ENCODE peak calls at places on chromosome 6, in five cellular contexts. D is transverse colon, M is NCI-H1417, C is EL, H is pulmonary artery endothelial cell. W is an unnamed sample.

GRCh38 chr6:40778186-40778585 is 191.0 kb upstream of the LRFN2 start:
- DNase-seq in D (no peak), M (no peak), C (peak; percentile 79), H (no peak), W (no peak)

GRCh38 chr6:33742837-33743236 is 3.9 kb downstream of the IP6K3 start:
- DNase-seq in D (no peak), M (no peak), C (no peak), H (no peak), W (no peak)

GRCh38 chr6:48067148-48067709 is 43.8 kb downstream of the PTCHD4 start:
- DNase-seq in D (no peak), M (peak; percentile 1), C (no peak), H (no peak), W (no peak)

GRCh38 chr6:67160820-67161219 is 1453.8 kb upstream of the EYS start:
- DNase-seq in D (no peak), M (no peak), C (no peak), H (no peak), W (no peak)

GRCh38 chr6:139883776-139884175 is 509.3 kb upstream of the CITED2 start:
- DNase-seq in D (no peak), M (no peak), C (peak; percentile 47), H (no peak), W (no peak)

GRCh38 chr6:115796829-115797228 is 263.9 kb downstream of the FRK start:
- DNase-seq in D (no peak), M (no peak), C (no peak), H (no peak), W (no peak)

GRCh38 chr6:104855507-104855906 is 4.2 kb downstream of the HACE1 start:
- DNase-seq in D (no peak), M (no peak), C (peak; percentile 59), H (no peak), W (no peak)

GRCh38 chr6:79713701-79714322 is 82.7 kb downstream of the SH3BGRL2 start:
- DNase-seq in D (peak; percentile 49), M (peak; percentile 13), C (peak; percentile 40), H (peak; percentile 22), W (peak; percentile 44)

GRCh38 chr6:170292111-170292777 is 1.4 kb upstream of the DLL1 start:
- DNase-seq in D (no peak), M (peak; percentile 64), C (no peak), H (no peak), W (no peak)

GRCh38 chr6:93454533-93454932 is 35.2 kb upstream of the EPHA7 start:
- DNase-seq in D (no peak), M (no peak), C (no peak), H (no peak), W (no peak)

GRCh38 chr6:40347571-40348011 is 239.6 kb downstream of the LRFN2 start:
- DNase-seq in D (no peak), M (no peak), C (no peak), H (no peak), W (no peak)

GRCh38 chr6:125066964-125067363 is 86.6 kb upstream of the TPD52L1 start:
- DNase-seq in D (no peak), M (no peak), C (peak; percentile 52), H (no peak), W (peak; percentile 7)

GRCh38 chr6:37047421-37047931 is 42.0 kb downstream of the FGD2 start:
- DNase-seq in D (no peak), M (no peak), C (no peak), H (no peak), W (no peak)

GRCh38 chr6:133547136-133547535 is 306.0 kb downstream of the EYA4 start:
- DNase-seq in D (no peak), M (no peak), C (no peak), H (no peak), W (no peak)

GRCh38 chr6:170243791-170244291 is 47.0 kb downstream of the DLL1 start:
- DNase-seq in D (no peak), M (peak; percentile 88), C (no peak), H (no peak), W (no peak)

GRCh38 chr6:132161283-132161682 is 210.1 kb upstream of the CCN2 start:
- DNase-seq in D (no peak), M (peak; percentile 8), C (peak; percentile 64), H (peak; percentile 33), W (no peak)

GRCh38 chr6:125745281-125746018 is 4.0 kb upstream of the HEY2 start:
- DNase-seq in D (no peak), M (no peak), C (no peak), H (no peak), W (no peak)

GRCh38 chr6:124984668-124985338 is 22.6 kb downstream of the RNF217 start:
- DNase-seq in D (no peak), M (no peak), C (peak; percentile 56), H (no peak), W (no peak)

GRCh38 chr6:90374201-90374600 is 77.6 kb upstream of the BACH2 start:
- DNase-seq in D (no peak), M (no peak), C (peak; percentile 39), H (no peak), W (no peak)

GRCh38 chr6:167948716-167949115 is 48.8 kb upstream of the KIF25 start:
- DNase-seq in D (no peak), M (no peak), C (no peak), H (no peak), W (no peak)

GRCh38 chr6:42405025-42405424 is 46.7 kb downstream of the TRERF1 start:
- DNase-seq in D (no peak), M (no peak), C (peak; percentile 74), H (no peak), W (no peak)

GRCh38 chr6:134421496-134421895 is 103.6 kb upstream of the SGK1 start:
- DNase-seq in D (no peak), M (no peak), C (peak; percentile 66), H (no peak), W (no peak)

GRCh38 chr6:12348530-12349511 is 58.7 kb downstream of the EDN1 start:
- DNase-seq in D (peak; percentile 38), M (no peak), C (peak; percentile 94), H (peak; percentile 44), W (no peak)

GRCh38 chr6:54307412-54308036 is 717 bp upstream of the TINAG start:
- DNase-seq in D (peak; percentile 63), M (no peak), C (no peak), H (no peak), W (no peak)

GRCh38 chr6:158538741-158539140 is 21.1 kb upstream of the TMEM181 start:
- DNase-seq in D (no peak), M (no peak), C (peak; percentile 28), H (no peak), W (no peak)

GRCh38 chr6:14193524-14193923 is 76.0 kb downstream of the CD83 start:
- DNase-seq in D (no peak), M (no peak), C (no peak), H (no peak), W (no peak)

GRCh38 chr6:45548657-45549515 is 171.2 kb upstream of the SUPT3H start:
- DNase-seq in D (peak; percentile 52), M (no peak), C (no peak), H (no peak), W (no peak)

GRCh38 chr6:45706319-45706718 is 309.3 kb downstream of the CLIC5 start:
- DNase-seq in D (no peak), M (no peak), C (no peak), H (no peak), W (peak; percentile 31)

GRCh38 chr6:125836466-125836865 is 45.7 kb downstream of the NCOA7 start:
- DNase-seq in D (no peak), M (no peak), C (no peak), H (no peak), W (no peak)